ENCODE peak calls at places on chromosome 3, in six cellular contexts. H, Y, N, Q, V and J are unnamed samples.

GRCh38 chr3:170309044-170309443 is 48.5 kb upstream of the SKIL start:
- DNase-seq in V (no peak), Y (no peak), H (no peak), Q (no peak), N (no peak), J (no peak)

GRCh38 chr3:138971766-138972320 is 24.8 kb downstream of the FOXL2NB start:
- DNase-seq in V (no peak), N (no peak), H (peak), Q (no peak), Y (no peak), J (peak)

GRCh38 chr3:183006396-183007002 is 26.2 kb upstream of the DCUN1D1 start:
- DNase-seq in N (no peak), V (no peak), Y (no peak), H (no peak), Q (no peak), J (no peak)

GRCh38 chr3:11282250-11283125 is 10.3 kb downstream of the ATG7 start:
- DNase-seq in Q (no peak), Y (no peak), N (peak), V (peak), H (no peak), J (no peak)

GRCh38 chr3:161372321-161373260 is 1.3 kb upstream of the SPTSSB start:
- DNase-seq in N (peak), Y (peak), Q (peak), V (no peak), H (peak), J (no peak)

GRCh38 chr3:155809181-155809580 is 3.1 kb upstream of the C3orf33 start:
- DNase-seq in Q (no peak), Y (no peak), V (no peak), H (no peak), N (no peak), J (no peak)

GRCh38 chr3:171640520-171641412 is 169.5 kb downstream of the PLD1 start:
- DNase-seq in V (no peak), Y (no peak), Q (no peak), N (peak), H (peak), J (no peak)

GRCh38 chr3:149480326-149481017 is 6.0 kb downstream of the TM4SF4 start:
- DNase-seq in H (peak), Y (no peak), V (peak), Q (no peak), N (peak), J (peak)

GRCh38 chr3:129249284-129250065 is at the start of gene COPG1:
- DNase-seq in Q (peak), N (peak), H (peak), V (peak), Y (peak), J (peak)

GRCh38 chr3:48407542-48408099 is 22.3 kb downstream of the PLXNB1 start:
- DNase-seq in H (no peak), N (no peak), V (peak), Y (no peak), Q (peak), J (no peak)

GRCh38 chr3:100089802-100090668 is 24.3 kb downstream of the FILIP1L start:
- DNase-seq in N (no peak), V (no peak), H (no peak), Y (no peak), Q (no peak), J (no peak)

GRCh38 chr3:103048371-103048722 is 613.5 kb downstream of the ZPLD1 start:
- DNase-seq in Q (no peak), Y (no peak), H (no peak), N (no peak), V (no peak), J (no peak)

GRCh38 chr3:2910997-2911396 is 199.2 kb downstream of the IL5RA start:
- DNase-seq in N (no peak), Y (no peak), V (no peak), H (no peak), Q (no peak), J (no peak)

GRCh38 chr3:52070724-52071621 is 14.6 kb upstream of the DUSP7 start:
- DNase-seq in V (peak), Y (no peak), H (no peak), Q (no peak), N (peak), J (no peak)

GRCh38 chr3:68025189-68025588 is 370.8 kb upstream of the SUCLG2 start:
- DNase-seq in H (no peak), Q (no peak), V (no peak), Y (no peak), N (no peak), J (no peak)

GRCh38 chr3:100954199-100954935 is 38.9 kb downstream of the ABI3BP start:
- DNase-seq in V (no peak), H (no peak), Q (no peak), N (no peak), Y (no peak), J (no peak)

GRCh38 chr3:18194431-18194830 is 230.7 kb downstream of the SATB1 start:
- DNase-seq in H (no peak), V (no peak), Q (no peak), N (no peak), Y (no peak), J (no peak)

GRCh38 chr3:133745108-133745507 is 1.1 kb upstream of the TF start:
- DNase-seq in Q (no peak), H (no peak), Y (no peak), N (no peak), V (no peak), J (no peak)

GRCh38 chr3:133746722-133747086 is 511 bp downstream of the TF start:
- DNase-seq in V (no peak), Y (no peak), H (peak), N (no peak), Q (no peak), J (no peak)

GRCh38 chr3:133744241-133744640 is 2.0 kb upstream of the TF start:
- DNase-seq in N (no peak), Q (no peak), Y (no peak), H (no peak), V (no peak), J (no peak)

GRCh38 chr3:133745981-133746721 is at the start of gene TF:
- DNase-seq in N (no peak), H (no peak), V (no peak), Y (no peak), Q (no peak), J (no peak)

GRCh38 chr3:133742351-133743091 is 3.7 kb upstream of the TF start:
- DNase-seq in V (no peak), Q (no peak), H (peak), Y (no peak), N (no peak), J (no peak)
- H3K4me3 ChIP-seq in V (no peak), Q (no peak), H (peak), Y (no peak), N (no peak), J (no peak)

GRCh38 chr3:49718419-49719213 is 868 bp downstream of the AMIGO3 start:
- DNase-seq in H (no peak), V (no peak), Q (no peak), Y (no peak), N (no peak), J (peak)

GRCh38 chr3:49715611-49716121 is 3.8 kb downstream of the AMIGO3 start:
- DNase-seq in H (no peak), Y (no peak), Q (no peak), N (no peak), V (no peak), J (no peak)

GRCh38 chr3:49716169-49716568 is 3.3 kb downstream of the AMIGO3 start:
- DNase-seq in V (no peak), H (no peak), Q (no peak), Y (no peak), N (no peak), J (no peak)

GRCh38 chr3:49717539-49718418 is 1.7 kb downstream of the AMIGO3 start:
- DNase-seq in H (no peak), V (no peak), Y (no peak), N (no peak), Q (no peak), J (peak)

GRCh38 chr3:49716691-49717538 is 2.6 kb downstream of the AMIGO3 start:
- DNase-seq in Q (no peak), N (no peak), Y (no peak), V (no peak), H (no peak), J (peak)
- H3K27ac ChIP-seq in Q (no peak), N (no peak), Y (no peak), V (no peak), H (no peak), J (no peak)

DNA sequence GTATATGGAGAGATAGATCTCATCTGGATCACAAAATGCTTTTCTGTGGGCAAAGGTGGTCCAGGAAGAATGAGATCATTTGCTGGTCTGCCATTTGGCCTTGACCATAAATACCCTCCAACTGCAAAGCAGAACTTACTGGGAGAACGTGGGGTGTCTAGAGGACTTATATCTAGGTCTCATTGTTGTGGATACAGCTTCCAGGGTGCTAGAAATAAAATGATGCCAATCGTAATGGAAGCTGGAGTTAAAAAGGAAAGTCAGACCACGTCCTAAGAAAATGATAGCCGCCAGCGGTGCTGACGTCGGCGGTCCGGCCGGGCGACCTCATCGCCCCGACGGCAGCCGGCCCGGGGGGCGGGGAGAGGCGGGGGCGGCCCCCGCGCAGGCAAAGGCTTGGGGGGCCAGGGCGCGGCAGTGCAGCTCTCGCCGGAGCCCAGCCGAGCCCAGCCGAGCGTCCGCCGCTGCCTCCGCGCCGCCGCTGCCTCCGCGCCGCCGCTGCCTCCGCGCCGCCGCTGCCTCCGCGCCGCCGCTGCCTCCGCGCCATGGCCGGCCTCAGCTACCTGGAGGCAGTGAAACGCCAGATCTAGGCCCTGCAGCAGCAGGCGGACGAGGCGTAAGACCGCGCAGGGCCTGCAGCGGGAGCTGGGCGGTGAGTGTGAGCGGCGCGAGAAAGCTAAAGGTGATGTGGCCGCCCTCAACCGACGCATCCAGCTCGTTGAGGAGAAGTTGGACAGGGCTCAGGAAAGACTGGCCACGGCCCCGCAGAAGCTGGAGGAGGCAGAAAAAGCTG is 89.5 kb downstream of the EOMES start:
- DNase-seq in N (peak), V (peak), Y (peak), H (peak), Q (peak), J (peak)
- H3K4me3 ChIP-seq in N (peak), V (peak), Y (peak), H (peak), Q (peak), J (peak)

DNA sequence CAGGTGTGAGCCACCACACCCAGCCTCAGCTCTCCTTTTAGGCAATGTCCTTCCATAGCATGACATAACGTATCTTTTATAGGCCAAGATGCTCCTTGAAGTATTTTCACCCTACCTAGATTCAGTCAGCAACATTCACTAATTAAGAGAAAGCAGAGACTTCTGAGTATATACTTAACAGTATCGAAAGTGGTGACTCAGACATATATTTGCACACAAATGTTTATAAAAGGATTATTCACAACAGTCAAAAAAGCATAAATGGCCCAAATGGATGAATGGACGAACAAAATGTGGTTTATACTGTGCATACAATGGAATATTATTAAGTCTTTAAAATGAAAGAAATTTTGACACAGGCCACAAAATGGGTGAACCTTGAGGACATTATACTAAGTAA is 108.6 kb downstream of the ZNF385D start:
- DNase-seq in Q (no peak), N (no peak), Y (no peak), V (no peak), H (no peak), J (no peak)
- H3K27ac ChIP-seq in Q (no peak), N (no peak), Y (no peak), V (no peak), H (no peak), J (no peak)

GRCh38 chr3:38459499-38460048 is 5.9 kb downstream of the ACVR2B start:
- DNase-seq in N (no peak), H (peak), V (no peak), Y (no peak), Q (no peak), J (no peak)
- H3K4me3 ChIP-seq in N (peak), H (no peak), V (peak), Y (no peak), Q (no peak), J (peak)

DNA sequence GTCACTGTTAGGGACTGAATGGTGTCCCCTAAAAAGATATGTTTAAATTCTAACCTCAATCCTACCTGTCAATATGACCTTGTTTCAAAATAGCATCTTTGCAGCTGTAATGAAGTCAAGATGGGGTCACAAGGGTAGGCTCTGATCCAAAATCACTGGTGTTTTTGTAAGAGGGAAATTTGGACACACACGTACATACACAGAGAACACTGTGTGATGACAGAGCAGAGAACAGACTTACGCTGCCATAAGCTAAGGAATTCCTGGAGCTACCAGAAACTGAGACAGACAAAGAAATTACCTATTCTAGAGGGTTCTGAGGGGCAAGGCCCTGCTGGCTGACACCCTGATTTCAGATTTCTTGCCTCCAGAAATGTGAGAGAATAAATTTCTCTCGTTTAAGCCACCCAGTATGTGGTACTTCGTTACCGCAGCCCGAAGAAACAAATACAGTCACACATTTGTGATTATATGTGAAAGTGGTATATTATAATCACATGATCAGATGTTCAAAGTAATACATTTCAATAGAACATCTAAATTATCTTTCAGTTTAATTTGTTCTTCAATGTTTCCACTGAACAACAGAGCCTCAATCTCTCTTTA is 24.8 kb downstream of the CBLB start:
- DNase-seq in Q (no peak), H (no peak), V (no peak), N (no peak), Y (no peak), J (no peak)
- H3K27ac ChIP-seq in Q (no peak), H (no peak), V (peak), N (peak), Y (no peak), J (no peak)

DNA sequence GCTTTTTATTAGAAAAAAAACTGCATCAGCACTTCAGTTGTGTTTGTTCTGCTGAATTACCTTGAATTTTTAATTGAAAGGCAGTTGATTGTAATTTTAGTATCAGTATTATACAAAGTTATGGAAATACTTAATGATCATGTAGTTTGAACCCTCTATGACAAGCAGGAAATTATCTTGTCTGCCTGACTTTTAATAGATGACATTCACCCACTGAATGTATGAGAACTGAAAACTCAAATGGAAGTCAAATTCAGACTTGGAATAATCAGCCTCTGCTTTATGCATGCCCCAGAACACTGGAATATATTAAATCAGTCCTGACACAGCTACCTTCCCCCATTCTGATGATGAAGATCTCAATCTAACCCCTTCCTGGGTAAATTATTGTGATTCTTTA is 73.5 kb downstream of the SLC49A4 start:
- DNase-seq in N (no peak), Q (no peak), V (no peak), Y (no peak), H (no peak), J (no peak)
- H3K4me3 ChIP-seq in N (no peak), Q (no peak), V (no peak), Y (no peak), H (no peak), J (no peak)

DNA sequence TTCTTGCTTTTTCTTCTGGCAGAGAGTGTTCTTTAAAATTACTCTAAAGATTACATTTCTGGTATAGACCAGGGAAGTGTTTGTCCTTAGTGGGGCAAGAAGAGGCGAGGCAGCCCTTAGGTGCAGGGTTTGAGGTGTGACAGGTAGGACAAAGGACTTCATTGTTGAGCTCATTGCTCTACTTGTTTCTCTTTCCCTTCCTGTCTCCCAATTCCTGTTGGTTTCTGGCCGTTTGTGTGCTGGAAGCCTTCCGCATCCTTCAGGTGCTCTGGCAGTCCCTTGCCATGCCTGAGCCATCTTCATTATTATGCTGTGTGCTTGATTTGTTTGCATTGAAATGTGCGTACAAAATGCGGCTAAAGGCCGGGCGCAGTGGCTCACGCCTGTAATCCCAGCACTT is 85.1 kb downstream of the CCK start:
- DNase-seq in V (no peak), N (no peak), H (no peak), Y (no peak), Q (no peak), J (no peak)
- H3K27ac ChIP-seq in V (no peak), N (no peak), H (no peak), Y (no peak), Q (no peak), J (no peak)